ENCODE peak calls at places on chromosomes 11 and 22, in four cellular contexts. One of them, this sample, is unnamed.

GRCh38 chr11:114180301-114181055 is 115.7 kb upstream of the NNMT start:
- DNase-seq in GM12878: no peak
- DNase-seq in K562: no peak
- DNase-seq in GM12891: no peak
- DNase-seq in this sample: no peak

GRCh38 chr11:32343325-32344008 is 91.9 kb downstream of the WT1 start:
- DNase-seq in GM12891: no peak
- DNase-seq in K562: no peak
- DNase-seq in GM12878: no peak
- DNase-seq in this sample: no peak

GRCh38 chr11:2298795-2299747 is 2.6 kb downstream of the C11orf21 start:
- DNase-seq in K562: peak; percentile 61
- DNase-seq in GM12891: no peak
- DNase-seq in GM12878: no peak
- DNase-seq in this sample: no peak

GRCh38 chr11:61682093-61682732 is 2.0 kb downstream of the DAGLA start:
- DNase-seq in GM12891: no peak
- DNase-seq in GM12878: no peak
- DNase-seq in K562: no peak
- DNase-seq in this sample: no peak

GRCh38 chr11:102830328-102830727 is 13.1 kb downstream of the MMP3 start:
- DNase-seq in GM12878: no peak
- DNase-seq in GM12891: no peak
- DNase-seq in K562: no peak
- DNase-seq in this sample: no peak

GRCh38 chr11:57641426-57641825 is 8.3 kb downstream of the YPEL4 start:
- DNase-seq in GM12891: no peak
- DNase-seq in K562: peak; percentile 62
- DNase-seq in GM12878: no peak
- DNase-seq in this sample: no peak

GRCh38 chr11:29645373-29645772 is 371.5 kb downstream of the KCNA4 start:
- DNase-seq in GM12891: no peak
- DNase-seq in GM12878: no peak
- DNase-seq in K562: no peak
- DNase-seq in this sample: no peak

GRCh38 chr22:44449061-44449682 is 48.9 kb downstream of the RTL6 start:
- DNase-seq in GM12878: no peak
- DNase-seq in GM12891: no peak
- DNase-seq in K562: peak; percentile 27
- DNase-seq in this sample: peak; percentile 17

GRCh38 chr11:123301696-123302400 is 106.8 kb upstream of the CLMP start:
- DNase-seq in K562: peak; percentile 65
- DNase-seq in GM12891: peak; percentile 81
- DNase-seq in GM12878: peak; percentile 32
- DNase-seq in this sample: peak; percentile 49

GRCh38 chr22:24727218-24727851 is 47.2 kb downstream of the PIWIL3 start:
- DNase-seq in GM12891: no peak
- DNase-seq in GM12878: no peak
- DNase-seq in K562: peak; percentile 39
- DNase-seq in this sample: no peak

GRCh38 chr11:44290206-44290605 is 19.7 kb downstream of the ALX4 start:
- DNase-seq in K562: no peak
- DNase-seq in GM12891: no peak
- DNase-seq in GM12878: no peak
- DNase-seq in this sample: no peak

GRCh38 chr11:30710216-30710615 is 124.1 kb upstream of the MPPED2 start:
- DNase-seq in GM12891: no peak
- DNase-seq in K562: no peak
- DNase-seq in GM12878: no peak
- DNase-seq in this sample: no peak

GRCh38 chr11:30763951-30764350 is 177.8 kb upstream of the MPPED2 start:
- DNase-seq in K562: no peak
- DNase-seq in GM12891: no peak
- DNase-seq in GM12878: no peak
- DNase-seq in this sample: no peak

GRCh38 chr11:102263604-102264003 is 53.7 kb upstream of the BIRC3 start:
- DNase-seq in GM12891: no peak
- DNase-seq in K562: no peak
- DNase-seq in GM12878: no peak
- DNase-seq in this sample: no peak

GRCh38 chr22:20864186-20864908 is 5.5 kb downstream of the SNAP29 start:
- DNase-seq in GM12878: no peak
- DNase-seq in K562: peak; percentile 38
- DNase-seq in GM12891: no peak
- DNase-seq in this sample: peak; percentile 64

GRCh38 chr11:119209186-119209585 is 3.0 kb downstream of the CBL start:
- DNase-seq in K562: no peak
- DNase-seq in GM12891: no peak
- DNase-seq in GM12878: no peak
- DNase-seq in this sample: no peak

GRCh38 chr11:47418454-47419259 is 7.6 kb downstream of the PSMC3 start:
- DNase-seq in GM12878: no peak
- DNase-seq in GM12891: no peak
- DNase-seq in K562: no peak
- DNase-seq in this sample: no peak

GRCh38 chr11:3853935-3854659 is 1.4 kb upstream of the STIM1 start:
- DNase-seq in GM12878: peak; percentile 86
- DNase-seq in GM12891: no peak
- DNase-seq in K562: no peak
- DNase-seq in this sample: peak; percentile 83

GRCh38 chr11:33610903-33611302 is 89.7 kb downstream of the C11orf91 start:
- DNase-seq in GM12891: no peak
- DNase-seq in K562: no peak
- DNase-seq in GM12878: no peak
- DNase-seq in this sample: no peak

GRCh38 chr22:19916006-19916405 is 25.6 kb upstream of the COMT start:
- DNase-seq in GM12891: no peak
- DNase-seq in GM12878: no peak
- DNase-seq in K562: no peak
- DNase-seq in this sample: no peak

GRCh38 chr22:32752326-32752725 is 49.2 kb upstream of the TIMP3 start:
- DNase-seq in K562: no peak
- DNase-seq in GM12891: no peak
- DNase-seq in GM12878: no peak
- DNase-seq in this sample: no peak

GRCh38 chr22:20494978-20495860 is at the start of gene KLHL22:
- DNase-seq in K562: peak; percentile 95
- DNase-seq in GM12891: peak; percentile 57
- DNase-seq in GM12878: no peak
- DNase-seq in this sample: no peak

GRCh38 chr22:35397095-35397904 is 2.6 kb upstream of the MCM5 start:
- DNase-seq in GM12891: no peak
- DNase-seq in K562: no peak
- DNase-seq in GM12878: no peak
- DNase-seq in this sample: no peak

GRCh38 chr11:10225553-10225952 is 68.5 kb downstream of the SBF2 start:
- DNase-seq in K562: no peak
- DNase-seq in GM12878: no peak
- DNase-seq in GM12891: no peak
- DNase-seq in this sample: no peak

GRCh38 chr22:33746501-33746928 is 173.8 kb downstream of the LARGE1 start:
- DNase-seq in GM12891: no peak
- DNase-seq in K562: no peak
- DNase-seq in GM12878: no peak
- DNase-seq in this sample: no peak

GRCh38 chr11:2419638-2420501 is 19.3 kb downstream of the TSSC4 start:
- DNase-seq in GM12891: peak; percentile 87
- DNase-seq in GM12878: peak; percentile 16
- DNase-seq in K562: peak; percentile 84
- DNase-seq in this sample: peak; percentile 73

GRCh38 chr11:60221706-60222105 is 21.2 kb downstream of the MS4A4E start:
- DNase-seq in K562: no peak
- DNase-seq in GM12878: no peak
- DNase-seq in GM12891: no peak
- DNase-seq in this sample: no peak

GRCh38 chr11:110314366-110315095 is 18.1 kb upstream of the RDX start:
- DNase-seq in GM12878: no peak
- DNase-seq in K562: no peak
- DNase-seq in GM12891: no peak
- DNase-seq in this sample: no peak

GRCh38 chr11:94183886-94184264 is 55.2 kb downstream of the PANX1 start:
- DNase-seq in K562: peak; percentile 64
- DNase-seq in GM12878: peak; percentile 17
- DNase-seq in GM12891: peak; percentile 15
- DNase-seq in this sample: peak; percentile 67

GRCh38 chr11:73980001-73980960 is 2.4 kb downstream of the UCP2 start:
- DNase-seq in GM12878: peak; percentile 91
- DNase-seq in GM12891: peak; percentile 82
- DNase-seq in K562: peak; percentile 76
- DNase-seq in this sample: peak; percentile 59

GRCh38 chr11:46451759-46452158 is 60.2 kb upstream of the CHRM4 start:
- DNase-seq in K562: peak; percentile 16
- DNase-seq in GM12878: no peak
- DNase-seq in GM12891: no peak
- DNase-seq in this sample: no peak

GRCh38 chr11:1483445-1483961 is 3.1 kb downstream of the MOB2 start:
- DNase-seq in K562: no peak
- DNase-seq in GM12891: no peak
- DNase-seq in GM12878: no peak
- DNase-seq in this sample: no peak

GRCh38 chr11:32615422-32615821 is 31.8 kb downstream of the EIF3M start:
- DNase-seq in K562: peak; percentile 13
- DNase-seq in GM12891: no peak
- DNase-seq in GM12878: no peak
- DNase-seq in this sample: no peak

GRCh38 chr11:2122222-2122906 is 16.8 kb downstream of the IGF2 start:
- DNase-seq in GM12891: no peak
- DNase-seq in GM12878: no peak
- DNase-seq in K562: no peak
- DNase-seq in this sample: no peak

GRCh38 chr11:29334781-29335140 is 682.1 kb downstream of the KCNA4 start:
- DNase-seq in GM12878: no peak
- DNase-seq in GM12891: no peak
- DNase-seq in K562: no peak
- DNase-seq in this sample: no peak

GRCh38 chr11:3222941-3223905 is 4.6 kb upstream of the MRGPRG start:
- DNase-seq in GM12891: no peak
- DNase-seq in GM12878: no peak
- DNase-seq in K562: no peak
- DNase-seq in this sample: peak; percentile 24

GRCh38 chr22:50184004-50184461 is 1.7 kb upstream of the TRABD start:
- DNase-seq in GM12878: no peak
- DNase-seq in K562: no peak
- DNase-seq in GM12891: no peak
- DNase-seq in this sample: no peak

GRCh38 chr11:117037279-117037951 is 60.8 kb downstream of the SIK3 start:
- DNase-seq in K562: no peak
- DNase-seq in GM12891: no peak
- DNase-seq in GM12878: no peak
- DNase-seq in this sample: no peak

GRCh38 chr22:22552630-22553029 is 6.4 kb downstream of the PRAME start:
- DNase-seq in K562: peak; percentile 87
- DNase-seq in GM12878: no peak
- DNase-seq in GM12891: no peak
- DNase-seq in this sample: no peak

GRCh38 chr22:39923689-39924088 is 22.8 kb downstream of the GRAP2 start:
- DNase-seq in GM12878: no peak
- DNase-seq in K562: no peak
- DNase-seq in GM12891: no peak
- DNase-seq in this sample: no peak

GRCh38 chr22:39916496-39916895 is 15.6 kb downstream of the GRAP2 start:
- DNase-seq in K562: no peak
- DNase-seq in GM12878: no peak
- DNase-seq in GM12891: no peak
- DNase-seq in this sample: no peak

GRCh38 chr22:39917776-39918493 is 17.1 kb downstream of the GRAP2 start:
- DNase-seq in GM12891: no peak
- DNase-seq in K562: no peak
- DNase-seq in GM12878: no peak
- DNase-seq in this sample: no peak

GRCh38 chr22:39917091-39917703 is 16.3 kb downstream of the GRAP2 start:
- DNase-seq in K562: no peak
- DNase-seq in GM12891: no peak
- DNase-seq in GM12878: no peak
- DNase-seq in this sample: no peak

GRCh38 chr22:39920134-39920743 is 19.4 kb downstream of the GRAP2 start:
- DNase-seq in K562: peak; percentile 65
- DNase-seq in GM12891: no peak
- DNase-seq in GM12878: no peak
- DNase-seq in this sample: no peak
- TF ChIP-seq SPI1 in K562: no peak
- TF ChIP-seq SPI1 in GM12891: no peak
- TF ChIP-seq SPI1 in GM12878: no peak
- TF ChIP-seq SPI1 in this sample: no peak

GRCh38 chr11:106087815-106088435 is 10.5 kb downstream of the AASDHPPT start:
- DNase-seq in GM12891: no peak
- DNase-seq in K562: no peak
- DNase-seq in GM12878: no peak
- DNase-seq in this sample: peak; percentile 41
- TF ChIP-seq SPI1 in GM12891: no peak
- TF ChIP-seq SPI1 in K562: no peak
- TF ChIP-seq SPI1 in GM12878: no peak
- TF ChIP-seq SPI1 in this sample: no peak

DNA sequence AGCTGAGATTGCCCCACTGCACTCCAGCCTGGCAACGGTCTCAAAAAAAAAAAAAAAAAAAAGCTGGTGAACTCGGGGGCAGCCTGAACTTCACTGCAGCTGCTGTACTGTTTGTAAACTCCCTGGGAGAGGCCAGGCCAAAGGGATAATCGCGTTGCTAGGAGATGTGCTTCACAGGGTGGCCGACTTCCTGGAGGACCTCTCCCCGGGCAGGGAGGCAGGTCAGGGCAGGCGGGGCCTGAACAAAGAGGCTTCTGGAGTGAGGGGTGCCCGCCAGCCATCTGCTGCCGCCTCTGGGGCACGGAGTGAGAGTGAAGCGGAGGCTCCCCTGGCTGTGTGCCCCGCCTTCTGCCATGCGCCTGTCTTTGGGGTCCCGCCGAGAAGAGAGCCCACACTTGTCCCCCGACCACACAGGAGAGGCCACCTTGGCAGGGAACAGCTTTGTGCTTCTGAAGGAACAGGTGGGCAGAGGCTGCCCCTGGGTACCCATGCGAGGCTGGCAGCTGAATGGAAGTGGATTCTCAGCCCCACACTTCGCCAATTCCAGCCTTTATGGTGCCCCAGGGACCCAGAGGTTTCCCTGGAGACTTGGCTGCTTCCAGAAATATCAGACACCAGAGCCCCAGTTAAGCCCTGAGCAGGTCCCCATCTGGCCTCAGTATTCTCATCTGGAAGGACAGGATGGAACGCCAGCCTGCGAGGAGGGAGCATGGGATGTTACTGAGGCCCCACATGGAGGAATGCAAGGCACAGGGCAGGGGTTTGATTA is 29.6 kb downstream of the TMEM184B start:
- DNase-seq in GM12891: no peak
- DNase-seq in K562: no peak
- DNase-seq in GM12878: no peak
- DNase-seq in this sample: no peak
- TF ChIP-seq SPI1 in GM12891: no peak
- TF ChIP-seq SPI1 in K562: no peak
- TF ChIP-seq SPI1 in GM12878: no peak
- TF ChIP-seq SPI1 in this sample: no peak

GRCh38 chr11:69599502-69599901 is 41.5 kb upstream of the CCND1 start:
- DNase-seq in K562: no peak
- DNase-seq in GM12891: no peak
- DNase-seq in GM12878: no peak
- DNase-seq in this sample: peak; percentile 21
- TF ChIP-seq SPI1 in K562: no peak
- TF ChIP-seq SPI1 in GM12891: no peak
- TF ChIP-seq SPI1 in GM12878: no peak
- TF ChIP-seq SPI1 in this sample: no peak

GRCh38 chr11:126989942-126990715 is 10.4 kb downstream of the KIRREL3 start:
- DNase-seq in K562: peak; percentile 70
- DNase-seq in GM12878: no peak
- DNase-seq in GM12891: peak; percentile 66
- DNase-seq in this sample: peak; percentile 3
- TF ChIP-seq SPI1 in K562: no peak
- TF ChIP-seq SPI1 in GM12878: no peak
- TF ChIP-seq SPI1 in GM12891: no peak
- TF ChIP-seq SPI1 in this sample: no peak

This sample was measured in HL-60.